ENCODE peak calls at places on chromosomes 16 and 17, in seven cellular contexts. S is left cardiac atrium, Z is RWPE1, O is tibial nerve, F is small intestine, X is progenitor cell of endocrine pancreas, Q is endothelial cell. H is an unnamed sample.

GRCh38 chr17:41800601-41801373 is 11.0 kb downstream of the P3H4 start:
- DNase-seq in S (peak; percentile 43), Z (peak; percentile 94), O (no peak), F (peak; percentile 98), X (peak; percentile 47), Q (no peak), H (no peak)

GRCh38 chr17:50280801-50281441 is 6.7 kb downstream of the TMEM92 start:
- DNase-seq in S (no peak), Z (no peak), O (no peak), F (no peak), X (no peak), Q (no peak), H (no peak)

GRCh38 chr16:86010680-86011141 is 111.7 kb downstream of the IRF8 start:
- DNase-seq in S (no peak), Z (no peak), O (no peak), F (no peak), X (no peak), Q (no peak), H (no peak)

GRCh38 chr17:69581061-69581955 is 166.8 kb downstream of the MAP2K6 start:
- DNase-seq in S (peak; percentile 35), Z (no peak), O (no peak), F (no peak), X (no peak), Q (peak; percentile 10), H (peak; percentile 2)

GRCh38 chr17:17648762-17649161 is 32.5 kb upstream of the RAI1 start:
- DNase-seq in S (no peak), Z (no peak), O (no peak), F (no peak), X (no peak), Q (no peak), H (no peak)

GRCh38 chr17:5587431-5588032 is 3.2 kb upstream of the NLRP1 start:
- DNase-seq in S (no peak), Z (peak; percentile 67), O (no peak), F (peak; percentile 82), X (no peak), Q (peak; percentile 49), H (peak; percentile 48)

GRCh38 chr16:88570691-88571092 is 489 bp downstream of the ZC3H18 start:
- DNase-seq in S (no peak), Z (peak; percentile 18), O (no peak), F (peak; percentile 74), X (no peak), Q (peak; percentile 19), H (peak; percentile 15)

GRCh38 chr16:84844049-84844350 is 24.2 kb downstream of the CRISPLD2 start:
- DNase-seq in S (no peak), Z (no peak), O (no peak), F (peak; percentile 51), X (no peak), Q (no peak), H (no peak)